ENCODE peak calls at places on chromosomes 2 and 18, in seven cellular contexts. W is IMR-90, O is neuronal stem cell, F is H9, X is H1, S is mesendoderm, Y is trophoblast cell. Q is an unnamed sample.

GRCh38 chr2:188976545-188977268 is 2.5 kb downstream of the COL3A1 start:
- DNase-seq in S (no peak), F (no peak), W (peak; percentile 81), Y (peak; percentile 25), O (no peak), X (no peak), Q (peak; percentile 70)

GRCh38 chr18:28816155-28816554 is 639.2 kb upstream of the CDH2 start:
- DNase-seq in O (no peak), W (peak; percentile 18), Y (peak; percentile 68), S (no peak), X (no peak), F (no peak), Q (no peak)

GRCh38 chr2:172244419-172245130 is 141.9 kb upstream of the DLX2 start:
- DNase-seq in X (no peak), S (no peak), O (no peak), W (peak; percentile 57), F (no peak), Y (no peak), Q (peak; percentile 64)

GRCh38 chr2:12169721-12170120 is 423.3 kb downstream of the LPIN1 start:
- DNase-seq in W (peak; percentile 90), X (no peak), O (no peak), S (no peak), F (no peak), Y (peak; percentile 47), Q (peak; percentile 97)

GRCh38 chr2:55010149-55010591 is 40.1 kb downstream of the RTN4 start:
- DNase-seq in X (no peak), Y (peak; percentile 67), O (no peak), F (no peak), W (peak; percentile 34), S (peak; percentile 26), Q (peak; percentile 66)

GRCh38 chr2:232829988-232830387 is 40.1 kb upstream of the SNORC start:
- DNase-seq in F (no peak), X (no peak), Y (no peak), S (no peak), O (no peak), W (no peak), Q (no peak)

GRCh38 chr2:239167011-239167673 is 233.7 kb downstream of the HDAC4 start:
- DNase-seq in Y (no peak), S (no peak), F (no peak), O (no peak), W (no peak), X (no peak), Q (no peak)

GRCh38 chr2:221572821-221573429 is 821 bp upstream of the EPHA4 start:
- DNase-seq in S (no peak), W (peak; percentile 47), F (peak; percentile 55), O (peak; percentile 51), X (no peak), Y (peak; percentile 44), Q (peak; percentile 70)

GRCh38 chr2:10344105-10345066 is 41.7 kb downstream of the HPCAL1 start:
- DNase-seq in X (no peak), F (no peak), S (no peak), W (peak; percentile 49), O (no peak), Y (no peak), Q (no peak)

GRCh38 chr18:58268849-58269248 is 224.8 kb downstream of the NEDD4L start:
- DNase-seq in O (no peak), X (no peak), W (peak; percentile 55), F (no peak), S (peak; percentile 75), Y (peak; percentile 92), Q (peak; percentile 28)

GRCh38 chr2:48247171-48247570 is 282.8 kb upstream of the STON1 start:
- DNase-seq in X (no peak), S (no peak), W (peak; percentile 48), O (no peak), Y (peak; percentile 53), F (no peak), Q (no peak)

GRCh38 chr18:3585656-3586509 is 135.9 kb downstream of the TGIF1 start:
- DNase-seq in W (peak; percentile 78), Y (peak; percentile 96), S (peak; percentile 93), O (peak; percentile 71), F (peak; percentile 89), X (peak; percentile 63), Q (peak; percentile 85)

GRCh38 chr18:23578891-23579653 is 7.2 kb downstream of the NPC1 start:
- DNase-seq in X (no peak), F (no peak), W (peak; percentile 49), Y (peak; percentile 9), O (no peak), S (no peak), Q (peak; percentile 75)

GRCh38 chr2:196592331-196592911 is 47.1 kb upstream of the CCDC150 start:
- DNase-seq in F (peak; percentile 67), W (peak; percentile 49), O (peak; percentile 41), S (peak; percentile 86), X (no peak), Y (peak; percentile 52), Q (peak; percentile 60)

GRCh38 chr2:120305296-120305695 is 40.6 kb upstream of the INHBB start:
- DNase-seq in O (no peak), X (no peak), W (no peak), F (no peak), S (peak; percentile 51), Y (peak; percentile 21), Q (peak; percentile 26)

GRCh38 chr2:208074610-208075356 is 49.5 kb upstream of the PLEKHM3 start:
- DNase-seq in F (no peak), W (no peak), Y (peak; percentile 34), X (no peak), S (no peak), O (no peak), Q (no peak)

GRCh38 chr2:24285484-24286152 is 74.7 kb downstream of the ITSN2 start:
- DNase-seq in X (no peak), O (no peak), F (no peak), W (no peak), Y (no peak), S (no peak), Q (no peak)
- H3K23ac ChIP-seq in X (no peak overlapping the region), O (no peak overlapping the region), F (no peak overlapping the region), W (no peak overlapping the region), Y (no peak overlapping the region), S (no peak overlapping the region), Q (no peak overlapping the region)

GRCh38 chr2:1985571-1985970 is 241.3 kb upstream of the PXDN start:
- DNase-seq in Y (no peak), S (no peak), X (no peak), W (no peak), F (no peak), O (no peak), Q (no peak)
- H3K23ac ChIP-seq in Y (no peak overlapping the region), S (no peak overlapping the region), X (no peak overlapping the region), W (no peak overlapping the region), F (no peak overlapping the region), O (no peak overlapping the region), Q (no peak overlapping the region)

DNA sequence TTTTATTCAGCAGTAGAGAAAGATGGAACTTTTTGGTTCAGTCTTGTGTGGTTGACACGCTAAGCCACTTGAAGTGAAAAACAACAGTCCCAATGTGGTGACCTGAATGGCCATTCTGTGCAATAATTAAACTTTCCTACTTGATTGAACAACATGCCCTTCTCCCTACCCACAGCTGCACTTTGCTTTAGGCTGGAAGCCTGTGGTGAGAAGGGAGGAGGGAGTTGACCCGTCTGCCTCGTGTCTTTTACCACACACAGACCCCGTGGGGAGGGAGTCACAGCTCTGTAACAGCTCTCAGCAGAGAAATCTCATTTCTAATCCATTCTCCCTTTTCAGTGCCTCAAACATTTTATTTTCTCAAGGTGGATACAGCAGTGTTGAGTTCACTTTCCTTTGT is 138.2 kb upstream of the PKDCC start:
- DNase-seq in S (no peak), F (no peak), W (no peak), X (no peak), O (no peak), Y (no peak), Q (peak; percentile 61)
- H3K23ac ChIP-seq in S (no peak overlapping the region), F (no peak overlapping the region), W (no peak overlapping the region), X (no peak overlapping the region), O (no peak overlapping the region), Y (no peak overlapping the region), Q (no peak overlapping the region)

DNA sequence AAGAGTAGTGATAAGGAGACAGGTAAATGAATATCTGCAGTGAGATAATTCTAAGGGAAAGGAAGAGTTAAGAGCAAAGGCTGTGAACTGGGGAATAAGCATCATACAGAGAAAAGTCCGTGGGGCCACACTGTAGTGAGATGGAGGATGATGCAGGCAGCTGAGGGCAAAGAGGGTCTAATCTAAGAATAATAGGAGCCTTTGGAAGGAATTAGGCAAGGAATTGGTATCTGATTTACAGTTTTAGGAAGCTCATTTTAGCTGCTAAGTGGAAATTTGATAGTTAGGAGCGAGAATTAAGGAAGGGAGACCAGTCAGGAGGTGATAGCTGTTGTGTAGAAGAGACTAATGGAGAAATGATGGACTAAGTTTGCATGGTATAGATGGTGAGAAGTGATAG is 43.5 kb downstream of the KIF5C start:
- DNase-seq in W (no peak), Y (no peak), O (no peak), F (no peak), S (no peak), X (no peak), Q (no peak)
- H3K23ac ChIP-seq in W (no peak overlapping the region), Y (no peak overlapping the region), O (no peak overlapping the region), F (no peak overlapping the region), S (no peak overlapping the region), X (no peak overlapping the region), Q (no peak overlapping the region)

Q was measured in mesenchymal stem cell.